ENCODE peak calls at places on chromosomes 5 and 9, in seven cellular contexts. One of them, this sample, is unnamed.

GRCh38 chr9:37947431-37947830 is 43.5 kb upstream of the SLC25A51 start:
- DNase-seq in A549: no peak
- DNase-seq in lung: no peak
- DNase-seq in tibial artery: no peak
- DNase-seq in adipocyte: no peak
- DNase-seq in mucosa of descending colon: no peak
- DNase-seq in SK-N-SH: no peak
- DNase-seq in this sample: no peak

GRCh38 chr5:35313296-35313695 is 83.0 kb upstream of the PRLR start:
- DNase-seq in A549: no peak
- DNase-seq in lung: no peak
- DNase-seq in tibial artery: no peak
- DNase-seq in adipocyte: peak; percentile 54
- DNase-seq in mucosa of descending colon: no peak
- DNase-seq in SK-N-SH: no peak
- DNase-seq in this sample: no peak

GRCh38 chr5:1910081-1910760 is 27.5 kb upstream of the IRX4 start:
- DNase-seq in A549: no peak
- DNase-seq in lung: no peak
- DNase-seq in tibial artery: peak; percentile 10
- DNase-seq in adipocyte: no peak
- DNase-seq in mucosa of descending colon: no peak
- DNase-seq in SK-N-SH: no peak
- DNase-seq in this sample: no peak

GRCh38 chr5:172163346-172163745 is 24.7 kb downstream of the STK10 start:
- DNase-seq in A549: no peak
- DNase-seq in lung: no peak
- DNase-seq in tibial artery: peak; percentile 38
- DNase-seq in adipocyte: no peak
- DNase-seq in mucosa of descending colon: no peak
- DNase-seq in SK-N-SH: no peak
- DNase-seq in this sample: peak; percentile 83

GRCh38 chr5:14011089-14012004 is 66.9 kb upstream of the DNAH5 start:
- DNase-seq in A549: peak; percentile 93
- DNase-seq in lung: peak; percentile 85
- DNase-seq in tibial artery: peak; percentile 78
- DNase-seq in adipocyte: peak; percentile 96
- DNase-seq in mucosa of descending colon: peak; percentile 90
- DNase-seq in SK-N-SH: peak; percentile 93
- DNase-seq in this sample: peak; percentile 92

GRCh38 chr5:33890633-33891032 is 1.2 kb downstream of the ADAMTS12 start:
- DNase-seq in A549: peak; percentile 37
- DNase-seq in lung: no peak
- DNase-seq in tibial artery: no peak
- DNase-seq in adipocyte: peak; percentile 65
- DNase-seq in mucosa of descending colon: no peak
- DNase-seq in SK-N-SH: no peak
- DNase-seq in this sample: no peak

GRCh38 chr9:97038551-97038908 is 412 bp downstream of the CTSV start:
- DNase-seq in A549: no peak
- DNase-seq in lung: no peak
- DNase-seq in tibial artery: no peak
- DNase-seq in adipocyte: no peak
- DNase-seq in mucosa of descending colon: peak; percentile 35
- DNase-seq in SK-N-SH: no peak
- DNase-seq in this sample: no peak

GRCh38 chr9:27088981-27089380 is 20.0 kb upstream of the TEK start:
- DNase-seq in A549: no peak
- DNase-seq in lung: no peak
- DNase-seq in tibial artery: no peak
- DNase-seq in adipocyte: peak; percentile 53
- DNase-seq in mucosa of descending colon: no peak
- DNase-seq in SK-N-SH: no peak
- DNase-seq in this sample: no peak

GRCh38 chr5:56278267-56278826 is 45.2 kb upstream of the ANKRD55 start:
- DNase-seq in A549: no peak
- DNase-seq in lung: no peak
- DNase-seq in tibial artery: no peak
- DNase-seq in adipocyte: no peak
- DNase-seq in mucosa of descending colon: no peak
- DNase-seq in SK-N-SH: no peak
- DNase-seq in this sample: no peak

GRCh38 chr9:31394040-31394473 is 990.4 kb upstream of the ACO1 start:
- DNase-seq in A549: no peak
- DNase-seq in lung: no peak
- DNase-seq in tibial artery: no peak
- DNase-seq in adipocyte: peak; percentile 32
- DNase-seq in mucosa of descending colon: no peak
- DNase-seq in SK-N-SH: no peak
- DNase-seq in this sample: no peak

GRCh38 chr9:76191493-76191892 is 202.7 kb downstream of the RFK start:
- DNase-seq in A549: no peak
- DNase-seq in lung: no peak
- DNase-seq in tibial artery: no peak
- DNase-seq in adipocyte: no peak
- DNase-seq in mucosa of descending colon: no peak
- DNase-seq in SK-N-SH: no peak
- DNase-seq in this sample: no peak

GRCh38 chr9:136013116-136013515 is 51.9 kb upstream of the UBAC1 start:
- DNase-seq in A549: no peak
- DNase-seq in lung: no peak
- DNase-seq in tibial artery: no peak
- DNase-seq in adipocyte: no peak
- DNase-seq in mucosa of descending colon: peak; percentile 15
- DNase-seq in SK-N-SH: no peak
- DNase-seq in this sample: peak; percentile 20

GRCh38 chr9:136091582-136092352 is 3.3 kb downstream of the NACC2 start:
- DNase-seq in A549: no peak
- DNase-seq in lung: no peak
- DNase-seq in tibial artery: no peak
- DNase-seq in adipocyte: peak; percentile 41
- DNase-seq in mucosa of descending colon: no peak
- DNase-seq in SK-N-SH: no peak
- DNase-seq in this sample: peak; percentile 34

GRCh38 chr5:81019748-81020147 is 59.6 kb downstream of the RASGRF2 start:
- DNase-seq in A549: no peak
- DNase-seq in lung: no peak
- DNase-seq in tibial artery: no peak
- DNase-seq in adipocyte: peak; percentile 5
- DNase-seq in mucosa of descending colon: no peak
- DNase-seq in SK-N-SH: no peak
- DNase-seq in this sample: no peak

GRCh38 chr9:131854906-131855504 is 115.1 kb upstream of the RAPGEF1 start:
- DNase-seq in A549: no peak
- DNase-seq in lung: no peak
- DNase-seq in tibial artery: no peak
- DNase-seq in adipocyte: peak; percentile 43
- DNase-seq in mucosa of descending colon: no peak
- DNase-seq in SK-N-SH: peak; percentile 59
- DNase-seq in this sample: no peak

GRCh38 chr5:149452007-149452664 is 73.0 kb upstream of the IL17B start:
- DNase-seq in A549: no peak
- DNase-seq in lung: peak; percentile 53
- DNase-seq in tibial artery: peak; percentile 61
- DNase-seq in adipocyte: peak; percentile 61
- DNase-seq in mucosa of descending colon: peak; percentile 77
- DNase-seq in SK-N-SH: peak; percentile 37
- DNase-seq in this sample: peak; percentile 87

GRCh38 chr5:179612577-179613459 is 10.7 kb downstream of the HNRNPH1 start:
- DNase-seq in A549: no peak
- DNase-seq in lung: no peak
- DNase-seq in tibial artery: no peak
- DNase-seq in adipocyte: no peak
- DNase-seq in mucosa of descending colon: no peak
- DNase-seq in SK-N-SH: no peak
- DNase-seq in this sample: no peak

GRCh38 chr5:179616002-179616594 is 7.4 kb downstream of the HNRNPH1 start:
- DNase-seq in A549: no peak
- DNase-seq in lung: no peak
- DNase-seq in tibial artery: peak; percentile 8
- DNase-seq in adipocyte: no peak
- DNase-seq in mucosa of descending colon: no peak
- DNase-seq in SK-N-SH: no peak
- DNase-seq in this sample: no peak

GRCh38 chr5:179615203-179615602 is 8.3 kb downstream of the HNRNPH1 start:
- DNase-seq in A549: no peak
- DNase-seq in lung: no peak
- DNase-seq in tibial artery: no peak
- DNase-seq in adipocyte: no peak
- DNase-seq in mucosa of descending colon: no peak
- DNase-seq in SK-N-SH: no peak
- DNase-seq in this sample: no peak

GRCh38 chr5:179613460-179614071 is 9.9 kb downstream of the HNRNPH1 start:
- DNase-seq in A549: no peak
- DNase-seq in lung: no peak
- DNase-seq in tibial artery: no peak
- DNase-seq in adipocyte: no peak
- DNase-seq in mucosa of descending colon: no peak
- DNase-seq in SK-N-SH: no peak
- DNase-seq in this sample: no peak

GRCh38 chr5:179614745-179615144 is 8.7 kb downstream of the HNRNPH1 start:
- DNase-seq in A549: no peak
- DNase-seq in lung: no peak
- DNase-seq in tibial artery: no peak
- DNase-seq in adipocyte: no peak
- DNase-seq in mucosa of descending colon: no peak
- DNase-seq in SK-N-SH: no peak
- DNase-seq in this sample: no peak
- H3K4me1 ChIP-seq in A549: peaks cover 74% of the 10 kb centered on the region
- H3K4me1 ChIP-seq in lung: peaks cover 3% of the 10 kb centered on the region
- H3K4me1 ChIP-seq in tibial artery: peaks cover 94% of the 10 kb centered on the region
- H3K4me1 ChIP-seq in adipocyte: peaks cover 65% of the 10 kb centered on the region
- H3K4me1 ChIP-seq in mucosa of descending colon: peaks cover 10% of the 10 kb centered on the region
- H3K4me1 ChIP-seq in SK-N-SH: peaks cover 22% of the 10 kb centered on the region
- H3K4me1 ChIP-seq in this sample: peaks cover 2% of the 10 kb centered on the region

DNA sequence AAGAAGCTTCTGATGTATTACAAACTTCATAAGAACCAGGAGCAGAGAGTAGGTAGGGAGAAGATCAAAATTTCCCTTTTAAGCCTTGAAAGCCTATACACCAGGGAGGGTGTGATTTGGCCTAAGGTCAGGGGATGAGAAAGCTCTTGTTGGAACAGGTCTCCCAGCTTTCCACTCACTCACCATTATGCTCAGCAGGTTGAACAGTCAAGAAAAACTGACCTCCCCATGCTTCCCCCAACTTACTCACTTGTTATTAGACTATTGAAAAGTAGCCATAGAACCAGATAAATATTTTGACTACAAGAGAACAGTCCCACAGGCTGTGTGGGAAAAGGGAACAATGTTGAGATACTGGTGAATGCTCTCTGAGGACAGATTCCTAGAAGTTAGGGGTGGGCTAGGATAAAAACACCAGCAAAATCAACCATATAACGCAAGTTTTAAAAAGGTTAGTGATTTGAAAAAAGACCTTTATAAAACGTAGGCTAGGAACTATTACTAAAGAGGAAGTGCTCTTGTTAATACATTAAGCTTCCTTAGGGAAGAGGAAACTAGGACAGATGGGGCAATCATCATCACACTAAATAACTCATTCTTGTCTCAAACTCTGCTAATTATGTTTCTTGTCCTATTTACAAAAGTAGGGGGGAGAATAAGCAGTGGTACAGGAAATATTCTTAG is 30.9 kb downstream of the PCDHGC5 start:
- DNase-seq in A549: no peak
- DNase-seq in lung: no peak
- DNase-seq in tibial artery: no peak
- DNase-seq in adipocyte: no peak
- DNase-seq in mucosa of descending colon: no peak
- DNase-seq in SK-N-SH: no peak
- DNase-seq in this sample: no peak
- H3K4me1 ChIP-seq in A549: peaks cover 24% of the 10 kb centered on the region
- H3K4me1 ChIP-seq in lung: peaks cover 26% of the 10 kb centered on the region
- H3K4me1 ChIP-seq in tibial artery: peaks cover 51% of the 10 kb centered on the region
- H3K4me1 ChIP-seq in adipocyte: peaks cover 62% of the 10 kb centered on the region
- H3K4me1 ChIP-seq in mucosa of descending colon: peaks cover 20% of the 10 kb centered on the region
- H3K4me1 ChIP-seq in SK-N-SH: peaks cover 52% of the 10 kb centered on the region
- H3K4me1 ChIP-seq in this sample: peaks cover 18% of the 10 kb centered on the region

GRCh38 chr9:133370680-133371079 is 5.2 kb downstream of the SURF4 start:
- DNase-seq in A549: no peak
- DNase-seq in lung: no peak
- DNase-seq in tibial artery: no peak
- DNase-seq in adipocyte: no peak
- DNase-seq in mucosa of descending colon: no peak
- DNase-seq in SK-N-SH: no peak
- DNase-seq in this sample: peak; percentile 25
- H3K4me1 ChIP-seq in A549: peaks cover 17% of the 10 kb centered on the region
- H3K4me1 ChIP-seq in lung: peaks cover 6% of the 10 kb centered on the region
- H3K4me1 ChIP-seq in tibial artery: peaks cover 77% of the 10 kb centered on the region
- H3K4me1 ChIP-seq in adipocyte: peaks cover 69% of the 10 kb centered on the region
- H3K4me1 ChIP-seq in mucosa of descending colon: peaks cover 50% of the 10 kb centered on the region
- H3K4me1 ChIP-seq in SK-N-SH: peaks cover 44% of the 10 kb centered on the region
- H3K4me1 ChIP-seq in this sample: peaks cover 27% of the 10 kb centered on the region

GRCh38 chr9:137626448-137626847 is 7.6 kb downstream of the EHMT1 start:
- DNase-seq in A549: no peak
- DNase-seq in lung: no peak
- DNase-seq in tibial artery: no peak
- DNase-seq in adipocyte: no peak
- DNase-seq in mucosa of descending colon: no peak
- DNase-seq in SK-N-SH: no peak
- DNase-seq in this sample: no peak
- H3K4me1 ChIP-seq in A549: peaks cover 17% of the 10 kb centered on the region
- H3K4me1 ChIP-seq in lung: peaks cover 7% of the 10 kb centered on the region
- H3K4me1 ChIP-seq in tibial artery: peaks cover 17% of the 10 kb centered on the region
- H3K4me1 ChIP-seq in adipocyte: peaks cover 18% of the 10 kb centered on the region
- H3K4me1 ChIP-seq in mucosa of descending colon: peaks cover 9% of the 10 kb centered on the region
- H3K4me1 ChIP-seq in SK-N-SH: no peaks in the 10 kb centered on the region
- H3K4me1 ChIP-seq in this sample: peaks cover 4% of the 10 kb centered on the region

GRCh38 chr9:99130069-99130468 is 25.2 kb downstream of the TGFBR1 start:
- DNase-seq in A549: no peak
- DNase-seq in lung: no peak
- DNase-seq in tibial artery: no peak
- DNase-seq in adipocyte: no peak
- DNase-seq in mucosa of descending colon: no peak
- DNase-seq in SK-N-SH: no peak
- DNase-seq in this sample: no peak
- H3K4me1 ChIP-seq in A549: peaks cover 2% of the 10 kb centered on the region
- H3K4me1 ChIP-seq in lung: peaks cover 23% of the 10 kb centered on the region
- H3K4me1 ChIP-seq in tibial artery: peaks cover 57% of the 10 kb centered on the region
- H3K4me1 ChIP-seq in adipocyte: peaks cover 18% of the 10 kb centered on the region
- H3K4me1 ChIP-seq in mucosa of descending colon: no peaks in the 10 kb centered on the region
- H3K4me1 ChIP-seq in SK-N-SH: no peaks in the 10 kb centered on the region
- H3K4me1 ChIP-seq in this sample: peaks cover 2% of the 10 kb centered on the region

DNA sequence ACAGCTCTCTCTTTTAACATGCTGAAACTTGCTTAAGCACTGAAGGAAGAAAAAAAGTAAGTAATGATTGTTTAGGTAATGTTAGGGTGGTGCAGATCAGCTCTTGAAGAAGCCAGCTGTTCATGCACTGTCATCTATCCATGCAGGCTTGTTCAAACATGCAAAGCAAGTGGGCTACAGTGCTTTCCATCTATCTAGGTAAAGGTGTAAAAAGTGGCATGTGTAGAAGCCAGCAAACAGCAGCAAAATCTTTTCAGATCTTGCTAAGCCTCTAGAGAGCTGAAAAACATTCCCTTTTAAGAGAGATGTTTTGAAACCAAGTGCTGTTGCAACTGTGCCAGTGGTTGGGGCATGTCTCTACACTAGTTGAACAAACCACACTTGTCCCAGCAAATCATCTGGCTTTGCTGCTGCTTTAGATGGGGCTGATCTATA is 214.4 kb downstream of the EFNA5 start:
- DNase-seq in A549: no peak
- DNase-seq in lung: no peak
- DNase-seq in tibial artery: no peak
- DNase-seq in adipocyte: no peak
- DNase-seq in mucosa of descending colon: no peak
- DNase-seq in SK-N-SH: no peak
- DNase-seq in this sample: no peak
- H3K4me1 ChIP-seq in A549: peaks cover 69% of the 10 kb centered on the region
- H3K4me1 ChIP-seq in lung: peaks cover 11% of the 10 kb centered on the region
- H3K4me1 ChIP-seq in tibial artery: peaks cover 18% of the 10 kb centered on the region
- H3K4me1 ChIP-seq in adipocyte: peaks cover 23% of the 10 kb centered on the region
- H3K4me1 ChIP-seq in mucosa of descending colon: peaks cover 4% of the 10 kb centered on the region
- H3K4me1 ChIP-seq in SK-N-SH: peaks cover 2% of the 10 kb centered on the region
- H3K4me1 ChIP-seq in this sample: no peaks in the 10 kb centered on the region

GRCh38 chr5:396715-397032 is 46.3 kb upstream of the EXOC3 start:
- DNase-seq in A549: no peak
- DNase-seq in lung: no peak
- DNase-seq in tibial artery: no peak
- DNase-seq in adipocyte: no peak
- DNase-seq in mucosa of descending colon: peak; percentile 17
- DNase-seq in SK-N-SH: no peak
- DNase-seq in this sample: no peak
- H3K4me1 ChIP-seq in A549: peaks cover 15% of the 10 kb centered on the region
- H3K4me1 ChIP-seq in lung: no peaks in the 10 kb centered on the region
- H3K4me1 ChIP-seq in tibial artery: peaks cover 19% of the 10 kb centered on the region
- H3K4me1 ChIP-seq in adipocyte: peaks cover 46% of the 10 kb centered on the region
- H3K4me1 ChIP-seq in mucosa of descending colon: peaks cover 15% of the 10 kb centered on the region
- H3K4me1 ChIP-seq in SK-N-SH: peaks cover 4% of the 10 kb centered on the region
- H3K4me1 ChIP-seq in this sample: no peaks in the 10 kb centered on the region

This sample was measured in right cardiac atrium.